ENCODE peak calls at places on chromosomes 11 and 22, in four cellular contexts. F, P, E and S are unnamed samples.

GRCh38 chr22:24160546-24160945 is 20.7 kb upstream of the SUSD2 start:
- DNase-seq in F (no peak), P (no peak), E (no peak), S (no peak)

GRCh38 chr22:41830174-41830573 is 2.7 kb upstream of the SREBF2 start:
- DNase-seq in F (no peak), P (no peak), E (no peak), S (no peak)

GRCh38 chr11:98062714-98063113 is 958.0 kb upstream of the CNTN5 start:
- DNase-seq in F (no peak), P (no peak), E (no peak), S (no peak)

GRCh38 chr22:49666146-49666809 is 161.4 kb downstream of the BRD1 start:
- DNase-seq in F (no peak), P (no peak), E (no peak), S (no peak)

GRCh38 chr11:12556788-12557384 is 117.3 kb upstream of the TEAD1 start:
- DNase-seq in F (peak; percentile 90), P (peak; percentile 90), E (peak; percentile 20), S (peak; percentile 76)

GRCh38 chr11:13288375-13289029 is 10.9 kb downstream of the BMAL1 start:
- DNase-seq in F (no peak), P (no peak), E (no peak), S (no peak)

GRCh38 chr22:22013559-22014284 is 31.1 kb upstream of the TOP3B start:
- DNase-seq in F (no peak), P (no peak), E (no peak), S (no peak)

GRCh38 chr11:17743808-17744119 is 9.2 kb downstream of the KCNC1 start:
- DNase-seq in F (no peak), P (no peak), E (no peak), S (no peak)

GRCh38 chr11:77633856-77634425 is 3.7 kb downstream of the CLNS1A start:
- DNase-seq in F (no peak), P (no peak), E (no peak), S (no peak)

GRCh38 chr11:44290206-44290605 is 19.7 kb downstream of the ALX4 start:
- DNase-seq in F (no peak), P (no peak), E (no peak), S (no peak)